ENCODE peak calls at places on chromosomes 13 and 19, in five cellular contexts. K is breast epithelium, C is esophagus muscularis mucosa, S is stomach, F is IMR-90. O is an unnamed sample. For H3K27me3, the result is how much of the 10 kb centered on the place peaks cover.

GRCh38 chr13:41356788-41357187 is 45.7 kb downstream of the NAA16 start:
- DNase-seq in K (no peak), C (no peak), S (no peak), F (no peak), O (no peak)

GRCh38 chr13:72565893-72566292 is 161.5 kb downstream of the MZT1 start:
- DNase-seq in K (no peak), C (no peak), S (no peak), F (peak), O (no peak)

GRCh38 chr19:40717325-40717879 is 490 bp downstream of the ITPKC start:
- DNase-seq in K (peak), C (no peak), S (no peak), F (no peak), O (peak)

GRCh38 chr19:16615788-16616187 is 12.2 kb downstream of the MED26 start:
- DNase-seq in K (no peak), C (no peak), S (no peak), F (no peak), O (no peak)

GRCh38 chr13:24854311-24854710 is 90.3 kb downstream of the RNF17 start:
- DNase-seq in K (no peak), C (no peak), S (no peak), F (peak), O (no peak)

GRCh38 chr19:2636897-2637683 is 65.4 kb downstream of the GNG7 start:
- DNase-seq in K (no peak), C (no peak), S (peak), F (peak), O (peak)

GRCh38 chr13:74423434-74423833 is 289.2 kb upstream of the KLF12 start:
- DNase-seq in K (no peak), C (no peak), S (no peak), F (no peak), O (no peak)

GRCh38 chr13:110560606-110561334 is 752 bp downstream of the RAB20 start:
- DNase-seq in K (no peak), C (no peak), S (peak), F (no peak), O (no peak)

GRCh38 chr13:80337706-80338105 is 3.2 kb downstream of the SPRY2 start:
- DNase-seq in K (no peak), C (no peak), S (no peak), F (no peak), O (no peak)

GRCh38 chr13:75010941-75011340 is 471.0 kb downstream of the TBC1D4 start:
- DNase-seq in K (no peak), C (no peak), S (no peak), F (no peak), O (no peak)

GRCh38 chr19:33767898-33768413 is 28.7 kb upstream of the KCTD15 start:
- DNase-seq in K (no peak), C (no peak), S (no peak), F (peak), O (no peak)

GRCh38 chr13:84654654-84655244 is 772.5 kb upstream of the SLITRK1 start:
- DNase-seq in K (no peak), C (no peak), S (no peak), F (no peak), O (no peak)

GRCh38 chr13:34462843-34463242 is 479.2 kb upstream of the NBEA start:
- DNase-seq in K (no peak), C (no peak), S (peak), F (peak), O (no peak)

GRCh38 chr13:24282256-24282655 is 27.1 kb upstream of the C1QTNF9 start:
- DNase-seq in K (no peak), C (no peak), S (peak), F (no peak), O (no peak)

GRCh38 chr13:27578121-27579030 is 42.0 kb downstream of the LNX2 start:
- DNase-seq in K (no peak), C (no peak), S (no peak), F (peak), O (no peak)

GRCh38 chr19:3513198-3514140 is 7.4 kb downstream of the FZR1 start:
- DNase-seq in K (no peak), C (no peak), S (peak), F (peak), O (no peak)

GRCh38 chr19:14113762-14114414 is 3.7 kb downstream of the PRKACA start:
- DNase-seq in K (no peak), C (no peak), S (no peak), F (no peak), O (peak)

GRCh38 chr19:48842744-48843162 is 6.5 kb upstream of the HSD17B14 start:
- DNase-seq in K (no peak), C (no peak), S (no peak), F (peak), O (no peak)

GRCh38 chr13:98203641-98204326 is 26.7 kb upstream of the RNF113B start:
- DNase-seq in K (no peak), C (no peak), S (no peak), F (no peak), O (no peak)

GRCh38 chr19:50362030-50362412 is 3.4 kb downstream of the NAPSA start:
- DNase-seq in K (no peak), C (no peak), S (no peak), F (no peak), O (no peak)

GRCh38 chr19:492091-492531 is 4.2 kb upstream of the MADCAM1 start:
- DNase-seq in K (no peak), C (no peak), S (no peak), F (no peak), O (no peak)

GRCh38 chr13:35723061-35723461 is 246.6 kb upstream of the MAB21L1 start:
- DNase-seq in K (no peak), C (no peak), S (no peak), F (peak), O (no peak)

GRCh38 chr19:18416778-18417249 is 2.4 kb upstream of the SSBP4 start:
- DNase-seq in K (peak), C (peak), S (peak), F (peak), O (peak)

GRCh38 chr19:58357798-58358145 is 4.5 kb upstream of the A1BG start:
- DNase-seq in K (no peak), C (no peak), S (no peak), F (no peak), O (no peak)
- H3K27me3 ChIP-seq in K (under half), C (under half), S (under half), F (under half), O (under half)

DNA sequence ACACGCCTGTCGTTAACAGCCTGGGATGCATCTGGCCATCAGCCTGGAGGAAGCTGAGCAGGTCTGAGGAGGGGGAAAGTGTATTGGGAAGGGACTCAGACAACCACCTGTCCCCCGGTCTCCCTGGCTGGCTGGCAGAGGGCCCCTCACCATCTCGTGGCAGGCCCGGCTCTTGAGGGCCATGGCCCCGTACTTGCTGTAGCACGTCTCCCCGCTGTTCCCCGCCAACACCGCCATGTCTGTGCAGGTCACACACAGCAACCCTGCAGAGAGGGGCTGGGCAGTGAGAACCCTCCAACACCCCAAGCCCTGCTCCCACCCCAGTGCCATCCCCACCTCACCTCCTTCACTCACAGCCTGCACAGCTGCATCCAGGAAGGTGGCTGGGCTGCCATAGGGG is 4.0 kb downstream of the TRMT1 start:
- DNase-seq in K (no peak), C (no peak), S (no peak), F (no peak), O (no peak)
- TF ChIP-seq POLR2A in K (no peak), C (no peak), S (no peak), F (no peak), O (no peak)

GRCh38 chr13:46639033-46639981 is 86.3 kb downstream of the LRCH1 start:
- DNase-seq in K (no peak), C (no peak), S (no peak), F (no peak), O (no peak)
- H3K4me3 ChIP-seq in K (no peak), C (no peak), S (no peak), F (no peak), O (no peak)

GRCh38 chr13:94708971-94709614 is 3.3 kb downstream of the SOX21 start:
- DNase-seq in K (no peak), C (no peak), S (no peak), F (no peak), O (no peak)
- H3K27me3 ChIP-seq in K (under half), C (under half), S (half or more), F (half or more), O (under half)

GRCh38 chr19:41868120-41868988 is 8.3 kb downstream of the RPS19 start:
- DNase-seq in K (no peak), C (no peak), S (no peak), F (no peak), O (no peak)

GRCh38 chr19:41868989-41869300 is 8.1 kb upstream of the CD79A start:
- DNase-seq in K (no peak), C (no peak), S (no peak), F (no peak), O (no peak)

GRCh38 chr19:41863209-41863931 is 3.3 kb downstream of the RPS19 start:
- DNase-seq in K (no peak), C (no peak), S (no peak), F (no peak), O (no peak)

GRCh38 chr19:41864374-41864773 is 4.3 kb downstream of the RPS19 start:
- DNase-seq in K (no peak), C (no peak), S (no peak), F (no peak), O (no peak)

DNA sequence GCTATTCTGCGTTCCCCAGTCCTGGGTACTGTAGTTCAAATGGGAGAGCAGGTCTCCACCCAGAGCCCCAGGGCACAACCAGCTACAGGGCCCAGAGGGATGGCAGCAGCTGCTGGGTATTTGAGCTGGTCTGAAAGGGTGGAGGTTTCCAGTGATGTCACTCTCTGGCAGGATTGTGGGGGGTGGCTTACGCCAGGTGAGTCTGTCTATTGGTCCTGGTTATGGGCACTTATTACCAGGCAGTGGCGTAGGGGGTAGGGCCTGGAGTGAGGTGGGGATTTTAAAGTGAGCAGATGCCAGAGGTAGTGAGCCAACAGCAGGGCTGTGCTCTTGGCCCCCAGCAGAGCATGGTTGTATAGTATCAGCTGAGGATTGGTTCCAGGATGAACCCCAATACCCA is 6.2 kb downstream of the RPS19 start:
- DNase-seq in K (no peak), C (no peak), S (no peak), F (no peak), O (no peak)
- TF ChIP-seq POLR2A in K (no peak), C (no peak), S (no peak), F (no peak), O (no peak)

O was measured in Peyer's patch.